ENCODE peak calls at places on chromosomes 4 and X, in five cellular contexts. A is breast epithelium, D is sigmoid colon, Q is IMR-90, V is HepG2. L is an unnamed sample.

GRCh38 chr4:162791321-162791720 is 375.4 kb downstream of the NAF1 start:
- DNase-seq in D (no peak), V (no peak), A (no peak), Q (no peak), L (no peak)

GRCh38 chr4:24704152-24704551 is 91.2 kb upstream of the SOD3 start:
- DNase-seq in V (no peak), Q (no peak), D (no peak), A (no peak), L (no peak)

GRCh38 chr4:44447563-44448504 is 775 bp downstream of the KCTD8 start:
- DNase-seq in V (no peak), A (no peak), Q (no peak), D (peak), L (peak)

GRCh38 chrX:103550415-103551051 is 31.2 kb upstream of the RAB40A start:
- DNase-seq in Q (no peak), V (no peak), A (no peak), D (no peak), L (no peak)

GRCh38 chr4:89314291-89314690 is 6.7 kb upstream of the GPRIN3 start:
- DNase-seq in Q (no peak), D (no peak), V (no peak), A (no peak), L (no peak)

GRCh38 chr4:67573193-67573592 is 14.7 kb downstream of the STAP1 start:
- DNase-seq in V (no peak), D (no peak), A (no peak), Q (no peak), L (no peak)

GRCh38 chr4:72313121-72313520 is 255.9 kb downstream of the ADAMTS3 start:
- DNase-seq in A (peak), D (no peak), V (no peak), Q (no peak), L (no peak)

GRCh38 chrX:110034036-110034435 is 31.1 kb downstream of the TMEM164 start:
- DNase-seq in V (no peak), D (no peak), Q (no peak), A (no peak), L (no peak)

GRCh38 chr4:110735691-110736090 is 112.8 kb upstream of the PITX2 start:
- DNase-seq in Q (peak), A (no peak), D (no peak), V (no peak), L (no peak)

GRCh38 chrX:15853586-15854079 is 980 bp downstream of the AP1S2 start:
- DNase-seq in Q (no peak), D (no peak), A (no peak), V (no peak), L (no peak)

GRCh38 chr4:169131556-169132208 is 121.6 kb upstream of the CBR4 start:
- DNase-seq in A (no peak), V (no peak), Q (no peak), D (no peak), L (no peak)

GRCh38 chr4:98480535-98480934 is 177.9 kb downstream of the TSPAN5 start:
- DNase-seq in V (no peak), A (no peak), D (no peak), Q (no peak), L (no peak)

GRCh38 chrX:24513416-24513815 is 48.3 kb downstream of the PDK3 start:
- DNase-seq in D (no peak), V (no peak), A (no peak), Q (no peak), L (no peak)

GRCh38 chrX:136146614-136147319 is 566 bp upstream of the FHL1 start:
- DNase-seq in D (no peak), V (no peak), Q (no peak), A (no peak), L (peak)

GRCh38 chr4:184007891-184008290 is 102.8 kb downstream of the STOX2 start:
- DNase-seq in D (no peak), A (no peak), V (no peak), Q (peak), L (no peak)

GRCh38 chrX:30971761-30972603 is 82.9 kb upstream of the TAB3 start:
- DNase-seq in A (no peak), Q (peak), D (no peak), V (peak), L (peak)

GRCh38 chr4:21134994-21135393 is 434.7 kb downstream of the PACRGL start:
- DNase-seq in Q (no peak), V (no peak), D (no peak), A (no peak), L (no peak)

GRCh38 chrX:20231598-20231997 is 35.1 kb downstream of the RPS6KA3 start:
- DNase-seq in Q (no peak), A (no peak), D (no peak), V (no peak), L (no peak)

GRCh38 chr4:145944886-145945285 is 6.3 kb upstream of the ZNF827 start:
- DNase-seq in A (no peak), Q (peak), V (no peak), D (no peak), L (no peak)

GRCh38 chrX:17944833-17945497 is 83.9 kb upstream of the RAI2 start:
- DNase-seq in V (peak), A (no peak), D (no peak), Q (no peak), L (no peak)

GRCh38 chr4:102871772-102872171 is 3.0 kb downstream of the CISD2 start:
- DNase-seq in A (no peak), V (no peak), D (no peak), Q (no peak), L (no peak)

GRCh38 chrX:120514236-120514635 is 45.1 kb upstream of the LAMP2 start:
- DNase-seq in Q (peak), V (peak), D (no peak), A (no peak), L (no peak)

GRCh38 chr4:84879651-84880200 is 86.8 kb downstream of the WDFY3 start:
- DNase-seq in V (no peak), Q (peak), D (no peak), A (no peak), L (no peak)

GRCh38 chr4:99405433-99406115 is 29.6 kb downstream of the ADH7 start:
- DNase-seq in A (peak), V (peak), Q (peak), D (peak), L (peak)

GRCh38 chr4:11487876-11488545 is 59.3 kb upstream of the HS3ST1 start:
- DNase-seq in V (no peak), D (no peak), Q (no peak), A (no peak), L (no peak)

GRCh38 chrX:155094468-155095061 is 23.3 kb downstream of the BRCC3 start:
- DNase-seq in D (no peak), V (peak), A (no peak), Q (peak), L (no peak)

GRCh38 chr4:81314196-81314896 is 99.3 kb upstream of the PRKG2 start:
- DNase-seq in D (no peak), A (no peak), V (no peak), Q (peak), L (peak)

GRCh38 chr4:81319657-81320056 is 104.6 kb upstream of the PRKG2 start:
- DNase-seq in D (no peak), Q (no peak), V (no peak), A (no peak), L (no peak)

DNA sequence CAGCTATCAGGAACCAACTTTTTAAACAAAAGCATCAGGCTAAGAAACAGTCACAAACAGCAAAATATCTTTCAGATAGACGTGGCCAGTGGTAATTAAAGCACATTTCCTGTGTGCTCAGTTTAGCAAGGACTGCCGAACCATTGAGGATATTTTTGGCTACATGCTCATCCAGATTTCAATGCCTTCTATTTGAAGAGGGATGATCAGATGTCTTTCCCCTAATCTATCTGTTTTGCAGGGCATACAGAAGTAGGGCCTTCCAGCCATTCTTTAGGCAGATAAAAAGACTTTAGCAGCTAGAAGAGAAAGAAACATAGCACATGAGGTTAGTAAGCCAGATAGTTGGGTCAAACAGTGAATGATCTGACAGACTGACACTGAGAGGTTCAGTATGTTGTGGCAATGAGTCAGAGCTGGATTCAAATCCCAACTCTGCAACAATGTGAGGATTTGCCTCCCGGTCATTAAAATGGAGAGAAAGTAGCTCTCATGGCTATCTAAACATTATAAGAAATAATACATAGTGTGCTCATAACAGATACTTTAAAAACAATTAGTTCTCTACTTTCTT is 100.0 kb upstream of the PRKG2 start:
- DNase-seq in D (no peak), Q (peak), V (no peak), A (no peak), L (no peak)
- H3K4me3 ChIP-seq in D (no peak), Q (no peak), V (no peak), A (no peak), L (no peak)

GRCh38 chr4:36327400-36327799 is 46.0 kb downstream of the DTHD1 start:
- DNase-seq in V (no peak), Q (no peak), D (no peak), A (no peak), L (no peak)

GRCh38 chr4:36333303-36333877 is 52.0 kb downstream of the DTHD1 start:
- DNase-seq in A (no peak), D (no peak), Q (no peak), V (no peak), L (no peak)

GRCh38 chr4:36332782-36333131 is 51.3 kb downstream of the DTHD1 start:
- DNase-seq in Q (no peak), A (no peak), D (no peak), V (no peak), L (no peak)

GRCh38 chr4:36328130-36328529 is 46.7 kb downstream of the DTHD1 start:
- DNase-seq in D (no peak), A (no peak), V (no peak), Q (no peak), L (no peak)

GRCh38 chr4:36332023-36332781 is 50.8 kb downstream of the DTHD1 start:
- DNase-seq in D (no peak), V (no peak), Q (no peak), A (no peak), L (no peak)
- TF ChIP-seq POLR2A in D (no peak), V (no peak), Q (no peak), A (no peak), L (no peak)

GRCh38 chrX:9746148-9746880 is 19.3 kb downstream of the GPR143 start:
- DNase-seq in A (no peak), D (no peak), Q (peak), V (no peak), L (no peak)
- H3K4me3 ChIP-seq in A (no peak), D (no peak), Q (no peak), V (no peak), L (no peak)

DNA sequence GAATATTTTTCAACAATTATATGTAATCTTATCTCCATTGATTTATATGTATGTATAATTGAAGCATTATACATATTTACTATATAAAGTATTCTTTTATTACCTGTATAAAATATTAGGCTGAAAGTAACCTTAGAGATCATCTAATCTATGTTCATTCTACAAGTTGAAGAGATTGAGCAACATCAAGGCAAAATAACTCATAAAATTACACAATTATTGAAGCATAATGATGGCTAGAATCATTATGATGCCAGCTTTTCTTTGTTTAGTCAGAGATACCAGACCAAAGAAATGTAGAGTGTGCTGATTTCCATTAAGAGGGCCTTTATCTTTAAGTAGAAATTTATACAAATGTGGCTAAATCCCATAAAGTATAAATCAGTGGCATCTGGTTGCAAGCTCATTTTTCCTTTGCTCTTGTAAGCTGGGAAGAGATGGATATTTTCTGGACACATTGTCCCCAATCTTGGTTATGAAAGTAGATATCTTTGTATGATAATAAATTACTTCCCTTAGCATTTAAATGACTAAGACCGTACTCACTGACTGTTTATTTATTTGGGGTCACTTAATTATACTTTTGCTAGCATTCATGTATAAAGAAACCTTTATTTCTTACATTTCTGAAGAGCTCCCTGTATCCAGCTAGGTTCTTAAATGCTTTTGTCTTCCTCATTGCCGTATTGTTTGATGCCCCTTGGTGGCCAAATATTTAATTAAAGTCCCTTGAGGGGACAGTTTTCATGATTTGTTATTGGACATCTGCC is 339.8 kb downstream of the PCDH7 start:
- DNase-seq in Q (peak), A (no peak), V (no peak), D (no peak), L (no peak)
- TF ChIP-seq POLR2A in Q (no peak), A (no peak), V (no peak), D (no peak), L (no peak)

DNA sequence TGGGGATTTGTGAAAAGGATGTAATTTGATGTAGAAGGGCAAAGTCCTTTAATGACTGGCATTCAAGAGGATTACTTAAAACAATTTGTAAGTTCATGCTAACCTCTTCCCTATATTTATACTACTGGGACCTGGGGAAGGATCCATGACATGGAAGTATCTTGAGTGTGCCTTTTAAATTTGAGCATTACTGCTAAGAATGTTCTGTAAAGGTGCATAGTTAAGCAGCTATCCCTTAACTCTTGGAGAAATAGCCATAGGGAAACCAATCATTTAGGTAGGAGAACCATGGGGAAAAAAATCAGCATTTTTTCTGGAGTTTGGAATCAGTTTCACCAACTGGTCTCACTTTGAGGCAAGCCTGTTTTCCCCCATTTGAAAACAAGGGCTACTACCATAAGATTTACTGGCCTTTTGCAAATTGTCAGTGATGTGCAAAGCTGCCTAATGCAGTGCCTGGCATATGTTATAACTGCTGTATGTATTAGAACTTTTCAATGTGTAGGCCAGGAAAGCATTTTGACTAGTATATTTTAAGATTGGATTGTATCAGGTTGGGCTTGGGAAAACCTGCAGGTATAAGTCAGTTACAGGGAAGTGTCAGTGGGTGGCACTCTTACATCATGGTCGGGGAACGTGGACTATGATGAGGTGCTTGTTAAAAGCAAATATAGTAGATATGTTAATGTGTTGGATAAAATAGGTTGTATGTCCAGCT is 72.1 kb downstream of the PRSS12 start:
- DNase-seq in Q (peak), V (peak), D (no peak), A (peak), L (peak)
- H3K4me3 ChIP-seq in Q (peak), V (peak), D (no peak), A (no peak), L (no peak)

GRCh38 chr4:109434007-109434792 is 585 bp downstream of the SEC24B start:
- DNase-seq in D (peak), Q (peak), V (peak), A (no peak), L (peak)

GRCh38 chr4:109434793-109435080 is 1.1 kb downstream of the SEC24B start:
- DNase-seq in Q (peak), A (no peak), D (no peak), V (no peak), L (no peak)

GRCh38 chr4:109432676-109433075 is 939 bp upstream of the SEC24B start:
- DNase-seq in A (no peak), V (no peak), Q (peak), D (no peak), L (no peak)

GRCh38 chr4:109432203-109432602 is 1.4 kb upstream of the SEC24B start:
- DNase-seq in D (no peak), Q (no peak), V (no peak), A (no peak), L (no peak)

DNA sequence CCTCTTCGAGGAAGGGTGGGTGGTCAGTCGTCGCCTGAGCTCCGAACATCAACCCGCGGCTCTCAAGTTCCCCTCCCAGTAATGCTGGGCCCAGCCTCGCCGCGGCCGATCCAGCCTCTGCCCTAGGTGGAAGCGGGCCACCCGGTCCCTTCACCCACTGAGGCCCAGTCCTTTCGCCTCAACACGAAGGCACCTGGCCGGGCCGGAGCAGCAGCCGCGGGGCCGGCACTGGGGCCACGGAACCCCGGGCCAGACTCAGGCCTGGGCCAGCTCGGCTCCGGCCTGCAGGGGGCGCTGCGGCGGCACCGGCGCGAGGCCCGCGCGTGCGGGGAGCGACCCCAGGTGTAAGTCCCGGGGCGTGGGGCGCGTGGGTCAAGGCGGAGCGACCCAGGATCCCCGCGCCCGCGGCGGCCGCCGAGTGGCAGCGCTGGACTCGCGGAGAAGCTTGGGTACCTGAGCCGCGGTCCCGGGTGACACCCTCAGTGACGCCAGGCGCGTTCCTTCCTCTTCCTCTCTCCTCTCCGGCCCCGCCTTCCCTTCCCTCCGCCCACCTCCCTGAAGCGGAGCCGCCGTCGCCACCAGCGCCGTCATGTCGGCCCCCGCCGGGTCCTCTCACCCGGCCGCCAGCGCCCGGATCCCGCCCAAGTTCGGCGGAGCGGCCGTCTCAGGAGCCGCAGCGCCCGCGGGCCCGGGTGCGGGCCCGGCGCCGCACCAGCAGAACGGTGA is at the start of gene SEC24B:
- DNase-seq in D (peak), A (peak), V (peak), Q (peak), L (peak)
- TF ChIP-seq POLR2A in D (no peak), A (peak), V (peak), Q (peak), L (no peak)

DNA sequence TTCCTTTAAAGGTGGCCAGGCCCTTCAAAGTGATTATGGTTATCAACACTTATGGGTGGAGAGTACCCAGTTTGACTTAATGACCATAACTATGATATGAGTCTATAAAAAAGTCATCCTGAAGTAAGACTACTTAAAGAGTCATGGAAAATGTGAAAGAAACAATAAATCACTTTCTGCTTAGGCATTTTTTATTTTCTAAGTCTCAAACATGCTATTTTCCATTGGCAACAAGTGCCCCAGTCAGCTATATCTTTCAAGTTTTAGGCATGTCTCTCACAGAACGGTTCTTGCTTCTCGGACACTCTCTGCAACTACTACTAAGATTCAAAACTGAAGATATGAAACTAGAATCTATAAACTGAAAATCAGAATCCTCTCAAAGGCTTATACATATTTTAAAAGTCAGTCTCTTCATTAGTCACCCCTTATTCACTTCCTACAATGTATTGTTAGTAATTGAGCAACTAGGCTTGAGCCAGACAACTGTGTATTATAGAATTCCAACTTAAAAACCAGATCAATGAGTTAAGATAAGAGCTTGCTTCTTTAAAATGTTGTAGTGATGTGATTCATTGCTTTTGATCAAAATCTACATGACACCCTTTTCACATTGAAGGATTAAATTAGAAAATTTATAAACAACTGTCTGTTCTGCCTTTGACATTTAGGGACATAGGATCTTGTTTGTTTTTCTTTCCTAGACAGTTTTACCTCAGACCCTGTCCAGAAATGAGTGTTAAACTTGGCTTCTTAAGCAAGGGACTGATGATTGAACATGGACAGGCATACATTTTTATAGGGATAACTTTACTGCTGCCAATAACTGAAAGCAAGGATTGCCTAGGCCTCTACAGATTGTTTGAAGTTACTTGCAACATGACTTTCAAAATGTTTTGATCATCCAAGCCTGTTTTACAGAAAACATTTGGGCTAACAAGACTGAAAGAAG is 2.9 kb downstream of the ANTXR2 start:
- DNase-seq in D (no peak), V (no peak), Q (peak), A (no peak), L (no peak)
- H3K4me3 ChIP-seq in D (peak), V (no peak), Q (peak), A (peak), L (peak)

GRCh38 chrX:40647307-40648197 is at the start of gene CXorf38:
- DNase-seq in D (peak), Q (peak), V (peak), A (peak), L (peak)
- TF ChIP-seq POLR2A in D (peak), Q (peak), V (peak), A (no peak), L (no peak)

GRCh38 chr4:137961051-137961438 is 281.1 kb downstream of the SLC7A11 start:
- DNase-seq in A (peak), Q (no peak), D (no peak), V (no peak), L (no peak)
- H3K4me3 ChIP-seq in A (no peak), Q (no peak), D (no peak), V (no peak), L (no peak)

L was measured in heart left ventricle.